ENCODE peak calls at places on chromosomes 16 and 17, in six cellular contexts. X is HAP-1, D is kidney, F is ACHN, Z is A549, C is lower leg skin. I is an unnamed sample.
A peak's percentile ranks its signal among the peaks of the same experiment; 100 is the strongest.

GRCh38 chr17:74957935-74958549 is 14.5 kb downstream of the HID1 start:
- DNase-seq in X (peak; percentile 59), D (peak; percentile 87), F (peak; percentile 61), Z (peak; percentile 91), C (peak; percentile 96), I (peak; percentile 73)

GRCh38 chr16:13113786-13114185 is 212.4 kb downstream of the SHISA9 start:
- DNase-seq in X (no peak), D (no peak), F (no peak), Z (no peak), C (peak; percentile 3), I (no peak)

GRCh38 chr17:34980353-34980680 is at the start of gene LIG3:
- DNase-seq in X (peak; percentile 92), D (peak; percentile 98), F (peak; percentile 94), Z (peak; percentile 95), C (peak; percentile 98), I (peak; percentile 86)

GRCh38 chr17:52027081-52027480 is 131.4 kb downstream of the CA10 start:
- DNase-seq in X (no peak), D (no peak), F (no peak), Z (no peak), C (no peak), I (no peak)

GRCh38 chr16:68533937-68534336 is 5.2 kb upstream of the ZFP90 start:
- DNase-seq in X (no peak), D (no peak), F (no peak), Z (no peak), C (no peak), I (no peak)

GRCh38 chr17:20156196-20157077 is 147.3 kb downstream of the SPECC1 start:
- DNase-seq in X (peak; percentile 22), D (peak; percentile 82), F (peak; percentile 59), Z (peak; percentile 62), C (peak; percentile 86), I (peak; percentile 9)

GRCh38 chr16:89827383-89828198 is 684 bp upstream of the SPIRE2 start:
- DNase-seq in X (peak; percentile 12), D (peak; percentile 84), F (peak; percentile 82), Z (peak; percentile 40), C (no peak), I (peak; percentile 40)

GRCh38 chr16:7835032-7835431 is 502.4 kb downstream of the RBFOX1 start:
- DNase-seq in X (no peak), D (no peak), F (no peak), Z (no peak), C (no peak), I (no peak)

GRCh38 chr17:36674278-36674650 is 72.9 kb downstream of the MRM1 start:
- DNase-seq in X (no peak), D (no peak), F (no peak), Z (no peak), C (no peak), I (no peak)

GRCh38 chr16:74447578-74447977 is 26.3 kb upstream of the CLEC18B start:
- DNase-seq in X (no peak), D (no peak), F (no peak), Z (no peak), C (no peak), I (no peak)

GRCh38 chr17:78013683-78014467 is 55.4 kb downstream of the TNRC6C start:
- DNase-seq in X (peak; percentile 57), D (no peak), F (peak; percentile 64), Z (peak; percentile 56), C (no peak), I (peak; percentile 82)

GRCh38 chr16:13780841-13781553 is 139.0 kb upstream of the ERCC4 start:
- DNase-seq in X (no peak), D (no peak), F (no peak), Z (no peak), C (no peak), I (no peak)